ENCODE peak calls at places on chromosome 16, in five cellular contexts. Y is CD4-positive, alpha-beta memory T cell; R is heart left ventricle; K is IMR-90; I is aorta. J is an unnamed sample.

GRCh38 chr16:54921229-54921824 is 9.3 kb upstream of the IRX5 start:
- DNase-seq in Y (no peak), R (no peak), K (no peak), I (no peak), J (no peak)

GRCh38 chr16:17223576-17223975 is 247.2 kb downstream of the XYLT1 start:
- DNase-seq in Y (no peak), R (no peak), K (no peak), I (no peak), J (no peak)

GRCh38 chr16:81266680-81267095 is 28.2 kb downstream of the BCO1 start:
- DNase-seq in Y (no peak), R (no peak), K (no peak), I (no peak), J (no peak)

GRCh38 chr16:58128721-58129096 is 472 bp downstream of the CFAP20 start:
- DNase-seq in Y (no peak), R (peak; percentile 37), K (no peak), I (peak; percentile 52), J (peak; percentile 66)

GRCh38 chr16:69848635-69849545 is 86.8 kb downstream of the WWP2 start:
- DNase-seq in Y (no peak), R (peak; percentile 95), K (peak; percentile 96), I (peak; percentile 95), J (peak; percentile 65)

GRCh38 chr16:84566580-84567244 is 51.2 kb downstream of the COTL1 start:
- DNase-seq in Y (no peak), R (no peak), K (no peak), I (no peak), J (no peak)

GRCh38 chr16:56743840-56744239 is 13.9 kb downstream of the NUP93 start:
- DNase-seq in Y (no peak), R (peak; percentile 73), K (peak; percentile 49), I (no peak), J (no peak)

GRCh38 chr16:79826732-79827514 is 226.4 kb upstream of the MAF start:
- DNase-seq in Y (no peak), R (no peak), K (no peak), I (no peak), J (no peak)

GRCh38 chr16:84292032-84292431 is 2.6 kb upstream of the WFDC1 start:
- DNase-seq in Y (no peak), R (no peak), K (no peak), I (no peak), J (no peak)

GRCh38 chr16:86761117-86761971 is 183.0 kb downstream of the FOXL1 start:
- DNase-seq in Y (peak; percentile 11), R (peak; percentile 53), K (peak; percentile 68), I (peak; percentile 78), J (no peak)

GRCh38 chr16:18969050-18969854 is 14.5 kb upstream of the TMC7 start:
- DNase-seq in Y (peak; percentile 73), R (peak; percentile 83), K (peak; percentile 49), I (peak; percentile 88), J (peak; percentile 90)

GRCh38 chr16:80280557-80280956 is 260.2 kb upstream of the DYNLRB2 start:
- DNase-seq in Y (no peak), R (no peak), K (peak; percentile 35), I (no peak), J (no peak)

GRCh38 chr16:5446623-5447240 is 349.1 kb upstream of the EEF2KMT start:
- DNase-seq in Y (no peak), R (no peak), K (no peak), I (no peak), J (no peak)

GRCh38 chr16:88713568-88714419 is 7.5 kb downstream of the CTU2 start:
- DNase-seq in Y (no peak), R (no peak), K (peak; percentile 41), I (no peak), J (no peak)

GRCh38 chr16:3952342-3953131 is 72.0 kb upstream of the CREBBP start:
- DNase-seq in Y (no peak), R (peak; percentile 90), K (no peak), I (peak; percentile 94), J (peak; percentile 48)

GRCh38 chr16:28292731-28293588 is 635 bp downstream of the SBK1 start:
- DNase-seq in Y (peak; percentile 41), R (no peak), K (no peak), I (no peak), J (peak; percentile 68)

GRCh38 chr16:81610144-81610842 is 165.7 kb downstream of the CMIP start:
- DNase-seq in Y (no peak), R (peak; percentile 84), K (peak; percentile 84), I (peak; percentile 91), J (peak; percentile 73)

GRCh38 chr16:24688359-24688758 is 41.1 kb upstream of the TNRC6A start:
- DNase-seq in Y (no peak), R (no peak), K (no peak), I (no peak), J (no peak)

GRCh38 chr16:31875112-31875803 is 1.7 kb downstream of the ZNF267 start:
- DNase-seq in Y (no peak), R (no peak), K (peak; percentile 19), I (no peak), J (no peak)

GRCh38 chr16:1366060-1366711 is 14.5 kb downstream of the GNPTG start:
- DNase-seq in Y (no peak), R (no peak), K (no peak), I (peak; percentile 34), J (no peak)

GRCh38 chr16:15829460-15829859 is 27.4 kb downstream of the MYH11 start:
- DNase-seq in Y (no peak), R (peak; percentile 45), K (peak; percentile 68), I (peak; percentile 89), J (peak; percentile 65)

GRCh38 chr16:84547539-84548058 is 43.1 kb upstream of the MEAK7 start:
- DNase-seq in Y (no peak), R (no peak), K (no peak), I (no peak), J (no peak)

GRCh38 chr16:86090461-86091170 is 191.7 kb downstream of the IRF8 start:
- DNase-seq in Y (no peak), R (no peak), K (no peak), I (no peak), J (peak; percentile 57)

GRCh38 chr16:6362321-6362720 is 970.3 kb upstream of the RBFOX1 start:
- DNase-seq in Y (no peak), R (no peak), K (no peak), I (no peak), J (no peak)

GRCh38 chr16:88062341-88062861 is 111.2 kb downstream of the BANP start:
- DNase-seq in Y (no peak), R (peak; percentile 76), K (peak; percentile 78), I (peak; percentile 63), J (no peak)

DNA sequence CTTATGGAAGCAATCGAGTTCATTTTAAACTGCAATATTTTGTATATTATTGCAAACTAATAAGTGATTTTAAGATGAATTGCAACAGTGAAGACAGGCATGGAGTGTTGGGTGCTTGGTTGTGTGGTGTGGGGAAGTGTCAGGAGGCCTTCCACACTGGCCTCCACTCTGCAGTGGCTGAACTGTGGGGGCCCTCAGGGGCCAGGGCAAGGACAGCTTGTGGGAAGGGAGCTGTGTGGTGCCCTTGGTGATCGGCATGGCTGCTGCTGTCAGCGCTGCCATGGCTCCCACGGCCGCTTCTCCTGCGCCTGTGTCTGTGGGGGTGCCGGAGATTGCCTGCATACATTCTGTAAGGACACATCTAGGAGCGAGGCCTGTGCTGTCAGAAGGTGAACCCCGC is 19.2 kb downstream of the TCF25 start:
- DNase-seq in Y (no peak), R (no peak), K (no peak), I (no peak), J (no peak)
- H3K36me3 ChIP-seq in Y (peaks cover 45% of the 10 kb centered on the region), R (peaks cover 98% of the 10 kb centered on the region), K (peaks cover 64% of the 10 kb centered on the region), I (peaks cover 18% of the 10 kb centered on the region), J (peaks cover 100% of the 10 kb centered on the region)

DNA sequence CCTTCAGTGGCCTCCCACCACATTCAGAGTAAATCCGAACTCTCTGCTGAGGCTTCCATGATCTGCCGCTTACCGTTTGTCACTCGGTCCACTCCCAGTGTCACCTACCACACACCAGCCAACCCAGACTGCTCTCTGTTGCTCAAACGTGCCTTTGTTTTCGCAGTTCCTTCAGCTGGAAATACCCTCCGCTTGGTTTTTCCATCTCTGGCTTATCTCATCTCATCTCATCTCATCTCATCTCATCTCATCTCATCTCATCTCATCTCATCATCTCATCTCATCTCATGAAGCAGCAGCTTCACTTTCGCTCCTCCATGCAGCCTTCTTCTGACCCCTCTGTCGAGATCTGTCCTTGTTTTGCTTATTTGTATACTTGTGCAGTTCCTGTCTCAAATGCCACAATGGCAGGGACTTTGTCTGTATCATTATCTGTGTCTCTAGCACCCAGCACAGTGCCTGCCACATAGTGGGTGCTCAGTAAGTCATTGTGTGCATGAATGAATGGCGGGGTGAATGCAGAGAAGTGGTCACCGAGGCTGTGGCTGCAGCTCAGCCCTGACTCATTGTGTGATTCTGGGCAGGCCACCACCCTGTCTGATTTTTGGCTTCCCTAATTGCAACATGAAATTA is 3.8 kb upstream of the SNX20 start:
- DNase-seq in Y (no peak), R (no peak), K (no peak), I (no peak), J (no peak)
- H3K4me1 ChIP-seq in Y (peaks cover 70% of the 10 kb centered on the region), R (no peaks in the 10 kb centered on the region), K (no peaks in the 10 kb centered on the region), I (no peaks in the 10 kb centered on the region), J (peaks cover 24% of the 10 kb centered on the region)

GRCh38 chr16:89949756-89950155 is 1.2 kb downstream of the DEF8 start:
- DNase-seq in Y (no peak), R (no peak), K (no peak), I (no peak), J (no peak)
- H3K4me3 ChIP-seq in Y (no peak overlapping the region), R (peak overlapping the region; percentile 61), K (peak overlapping the region; percentile 92), I (no peak overlapping the region), J (no peak overlapping the region)

DNA sequence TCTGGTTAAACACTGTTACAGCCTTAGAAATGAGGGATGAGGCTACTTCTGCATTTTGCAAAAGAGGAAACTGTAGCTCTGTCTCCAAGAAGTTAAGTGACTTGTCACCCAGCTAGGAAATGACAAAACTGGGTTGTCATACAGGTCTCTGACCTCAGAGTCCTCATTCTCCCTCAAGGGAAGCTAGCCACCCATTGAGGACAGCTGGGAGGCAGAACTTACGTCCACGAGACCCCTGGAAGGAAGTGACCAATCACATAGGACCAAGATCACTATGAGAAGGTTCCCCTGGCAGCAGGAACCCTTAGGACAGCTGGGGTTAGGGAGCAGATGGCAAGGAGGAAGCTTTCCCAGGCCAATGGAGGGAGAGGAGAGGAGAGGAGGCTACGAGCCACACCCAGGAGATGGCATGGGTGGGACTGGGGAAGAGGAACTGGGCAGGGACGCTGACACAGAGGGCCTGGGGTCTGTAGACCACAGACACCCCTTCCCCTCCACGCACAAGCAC is 11.2 kb downstream of the METTL22 start:
- DNase-seq in Y (no peak), R (peak; percentile 52), K (no peak), I (peak; percentile 76), J (no peak)
- H3K36me3 ChIP-seq in Y (peaks cover 65% of the 10 kb centered on the region), R (peaks cover 87% of the 10 kb centered on the region), K (peaks cover 67% of the 10 kb centered on the region), I (peaks cover 13% of the 10 kb centered on the region), J (peaks cover 84% of the 10 kb centered on the region)

J was measured in upper lobe of right lung.